ENCODE peak calls at places on chromosomes 11 and 22, in five cellular contexts. Y is NB4, G is cardiac fibroblast, Q is astrocyte of the cerebellum, A is epithelial cell of proximal tubule. T is an unnamed sample.

GRCh38 chr22:38348751-38349496 is 31.7 kb upstream of the CSNK1E start:
- DNase-seq in Y (no peak), G (no peak), Q (no peak), A (no peak), T (peak)

GRCh38 chr11:126917531-126918204 is 82.9 kb downstream of the KIRREL3 start:
- DNase-seq in Y (no peak), G (peak), Q (peak), A (peak), T (no peak)

GRCh38 chr11:441043-441417 is 781 bp downstream of the ANO9 start:
- DNase-seq in Y (no peak), G (no peak), Q (no peak), A (no peak), T (peak)

GRCh38 chr11:66073669-66074068 is 3.6 kb downstream of the PACS1 start:
- DNase-seq in Y (no peak), G (no peak), Q (no peak), A (no peak), T (no peak)

GRCh38 chr22:37427128-37427710 is at the start of gene ELFN2:
- DNase-seq in Y (no peak), G (peak), Q (no peak), A (no peak), T (no peak)

GRCh38 chr22:24055283-24055682 is 44.2 kb downstream of the CABIN1 start:
- DNase-seq in Y (no peak), G (no peak), Q (no peak), A (no peak), T (no peak)

GRCh38 chr22:26463688-26464087 is 19.9 kb downstream of the HPS4 start:
- DNase-seq in Y (no peak), G (no peak), Q (no peak), A (no peak), T (no peak)

GRCh38 chr11:26761382-26761781 is 39.5 kb upstream of the SLC5A12 start:
- DNase-seq in Y (no peak), G (peak), Q (no peak), A (no peak), T (no peak)

GRCh38 chr11:95108159-95108611 is 18.5 kb downstream of the ENDOD1 start:
- DNase-seq in Y (no peak), G (peak), Q (no peak), A (no peak), T (no peak)

GRCh38 chr22:38176170-38176741 is 5.4 kb downstream of the PLA2G6 start:
- DNase-seq in Y (no peak), G (peak), Q (peak), A (no peak), T (no peak)

GRCh38 chr11:2399488-2400068 is 972 bp upstream of the TSSC4 start:
- DNase-seq in Y (no peak), G (peak), Q (no peak), A (no peak), T (no peak)

GRCh38 chr22:47047321-47048122 is 285.1 kb downstream of the TBC1D22A start:
- DNase-seq in Y (no peak), G (no peak), Q (no peak), A (no peak), T (peak)

GRCh38 chr22:49966041-49966715 is 5.6 kb downstream of the PIM3 start:
- DNase-seq in Y (no peak), G (no peak), Q (no peak), A (no peak), T (peak)

GRCh38 chr22:20494978-20495860 is at the start of gene KLHL22:
- DNase-seq in Y (peak), G (no peak), Q (no peak), A (no peak), T (no peak)

GRCh38 chr11:61352038-61352437 is 9.6 kb downstream of the CYB561A3 start:
- DNase-seq in Y (no peak), G (no peak), Q (no peak), A (no peak), T (no peak)

GRCh38 chr11:98090861-98091575 is 929.7 kb upstream of the CNTN5 start:
- DNase-seq in Y (no peak), G (peak), Q (no peak), A (no peak), T (no peak)

GRCh38 chr22:27331526-27332281 is 469.9 kb downstream of the MN1 start:
- DNase-seq in Y (peak), G (peak), Q (no peak), A (no peak), T (no peak)

GRCh38 chr22:48646216-48646925 is 1181.3 kb downstream of the BRD1 start:
- DNase-seq in Y (no peak), G (no peak), Q (no peak), A (no peak), T (no peak)

GRCh38 chr11:78350101-78350645 is 67.4 kb downstream of the GAB2 start:
- DNase-seq in Y (peak), G (peak), Q (no peak), A (no peak), T (no peak)

GRCh38 chr11:118401880-118402590 is 629 bp downstream of the ATP5MG start:
- DNase-seq in Y (peak), G (peak), Q (peak), A (peak), T (no peak)

GRCh38 chr11:118397448-118397847 is 4.0 kb upstream of the ATP5MG start:
- DNase-seq in Y (no peak), G (no peak), Q (no peak), A (no peak), T (no peak)

GRCh38 chr11:118396097-118396501 is 5.3 kb upstream of the ATP5MG start:
- DNase-seq in Y (no peak), G (no peak), Q (no peak), A (no peak), T (no peak)

GRCh38 chr11:118398797-118399564 is 2.4 kb upstream of the ATP5MG start:
- DNase-seq in Y (no peak), G (peak), Q (no peak), A (no peak), T (no peak)

DNA sequence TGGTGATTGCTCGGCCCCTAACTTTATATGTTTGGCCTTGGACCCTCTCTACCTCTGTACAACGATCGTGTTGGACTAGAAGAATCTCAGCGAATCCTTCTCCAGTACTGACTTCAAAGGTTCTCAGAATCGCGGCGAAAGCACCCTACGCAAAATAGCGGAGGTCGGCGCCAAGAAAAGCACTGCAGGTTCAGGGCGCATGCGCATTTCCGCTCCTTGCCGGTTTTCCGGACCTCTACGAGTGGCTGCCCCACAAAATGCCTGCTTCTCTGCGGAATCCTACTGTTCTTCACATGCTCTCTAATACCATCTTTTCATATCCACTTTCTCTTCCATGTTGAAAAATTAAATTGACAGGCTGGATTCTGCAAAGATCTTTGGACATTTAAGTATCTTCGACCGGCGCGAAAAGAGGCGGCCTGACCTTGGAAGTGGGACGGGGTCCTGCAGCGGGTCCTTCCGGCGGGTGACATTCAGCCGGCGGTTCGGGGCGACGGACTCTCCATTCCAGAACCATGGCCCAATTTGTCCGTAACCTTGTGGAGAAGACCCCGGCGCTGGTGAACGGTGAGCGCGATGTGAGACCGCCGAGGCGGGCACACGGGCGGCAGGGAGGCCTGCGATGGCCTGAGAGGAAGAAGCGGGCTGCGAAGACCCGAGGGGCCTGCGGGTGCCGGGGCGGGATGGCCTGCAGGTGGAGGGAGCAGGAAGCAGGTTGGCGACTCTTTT is at the start of gene ATP5MG:
- DNase-seq in Y (peak), G (peak), Q (peak), A (peak), T (no peak)
- TF ChIP-seq CTCF in Y (no peak), G (peak), Q (peak), A (no peak), T (peak)

GRCh38 chr11:80107415-80107814 is 666.6 kb upstream of the TENM4 start:
- DNase-seq in Y (no peak), G (no peak), Q (no peak), A (no peak), T (no peak)
- TF ChIP-seq CTCF in Y (no peak), G (no peak), Q (no peak), A (peak), T (peak)

DNA sequence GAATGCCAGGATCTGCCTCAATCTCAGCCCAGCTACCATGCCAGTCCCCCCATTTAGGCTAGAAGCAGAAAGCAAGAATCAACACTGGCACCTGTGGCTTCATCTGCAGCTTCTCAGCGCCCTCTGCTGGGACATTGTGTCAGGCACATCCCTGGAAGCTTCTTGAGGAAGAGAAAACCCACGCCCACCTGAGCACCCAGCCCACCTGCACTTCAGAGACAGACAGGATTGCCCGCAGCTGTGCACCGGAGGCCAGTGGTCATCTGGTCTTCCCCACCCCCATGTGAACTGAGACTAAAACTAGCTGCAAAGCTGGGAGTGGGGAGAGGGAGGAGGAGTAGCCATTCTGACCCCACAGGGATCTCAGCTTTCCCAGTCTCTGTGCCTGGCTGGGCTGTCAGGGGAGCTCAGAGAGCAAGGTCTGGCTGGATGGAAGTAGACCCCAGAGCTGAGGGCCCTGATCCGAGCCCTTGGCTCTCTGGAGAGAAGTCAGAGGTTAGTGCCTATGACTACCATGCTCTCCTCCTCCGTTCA is 66.8 kb downstream of the FEZ1 start:
- DNase-seq in Y (peak), G (peak), Q (peak), A (no peak), T (no peak)
- TF ChIP-seq CTCF in Y (peak), G (peak), Q (peak), A (peak), T (peak)

DNA sequence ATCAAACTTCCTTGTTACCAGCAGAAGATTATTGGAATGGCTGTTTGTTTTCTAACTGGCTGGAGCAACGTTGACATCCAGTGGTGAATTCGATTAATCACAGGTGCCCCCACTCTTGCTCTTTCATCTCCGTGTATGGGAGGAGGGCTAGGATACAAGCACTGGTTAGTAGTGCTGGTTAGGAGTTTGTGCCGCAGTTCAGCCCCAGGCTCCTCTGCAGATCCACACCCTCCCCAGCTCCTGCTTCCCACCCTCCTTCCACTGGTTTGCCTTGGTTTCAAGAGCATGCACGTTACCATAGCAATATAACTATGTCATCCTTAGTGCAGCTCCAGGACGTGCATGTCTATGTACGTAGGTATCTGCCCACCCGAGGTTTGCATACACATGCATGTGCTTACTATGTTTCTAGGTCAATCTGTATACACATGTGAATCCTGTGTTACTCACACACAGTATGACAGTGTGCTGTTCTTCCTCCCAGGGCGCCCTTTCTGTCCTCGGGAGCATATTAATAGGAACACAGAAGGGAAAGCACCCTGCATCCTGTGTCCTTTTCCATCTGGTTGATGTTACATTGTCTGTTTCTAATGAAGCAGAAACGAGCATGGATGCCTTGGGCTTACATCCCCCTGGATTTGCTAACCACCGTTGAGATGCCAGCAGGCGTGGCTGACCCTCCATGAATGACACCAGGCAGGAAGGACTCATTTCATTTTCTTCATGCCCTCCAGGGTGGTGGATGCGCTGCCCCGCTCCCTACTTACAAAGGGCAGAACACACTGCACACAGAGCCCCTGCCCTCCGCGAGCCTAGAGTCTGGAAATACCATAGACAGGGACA is 539.2 kb downstream of the OPCML start:
- DNase-seq in Y (no peak), G (no peak), Q (peak), A (no peak), T (no peak)
- TF ChIP-seq CTCF in Y (no peak), G (no peak), Q (peak), A (no peak), T (peak)

DNA sequence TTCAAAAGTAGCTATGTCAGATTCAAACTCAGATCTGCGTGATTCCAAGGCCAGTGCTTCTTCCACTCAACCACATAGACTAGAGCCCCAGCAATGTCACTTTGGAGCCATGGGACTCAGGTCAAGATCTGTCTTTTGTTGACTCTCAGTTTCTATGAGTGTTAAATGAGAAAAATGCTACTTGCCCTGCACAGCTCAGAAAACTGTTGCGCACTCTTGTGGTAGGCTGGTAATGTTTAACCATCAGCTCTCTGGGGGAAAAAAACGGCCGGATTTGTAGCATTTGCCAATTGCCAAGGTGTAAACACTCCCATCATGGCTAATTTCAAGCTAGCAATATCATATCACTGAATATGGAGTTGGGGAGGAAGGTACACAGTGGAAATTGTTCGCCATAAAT is 328.1 kb upstream of the SYN3 start:
- DNase-seq in Y (no peak), G (no peak), Q (no peak), A (no peak), T (no peak)
- TF ChIP-seq CTCF in Y (no peak), G (no peak), Q (no peak), A (no peak), T (no peak)

GRCh38 chr11:70378506-70379134 is 19.7 kb upstream of the CTTN start:
- DNase-seq in Y (peak), G (no peak), Q (no peak), A (no peak), T (peak)
- TF ChIP-seq CTCF in Y (no peak), G (no peak), Q (peak), A (peak), T (peak)

GRCh38 chr11:68610452-68611116 is 73.8 kb upstream of the GAL start:
- DNase-seq in Y (peak), G (peak), Q (no peak), A (no peak), T (no peak)
- TF ChIP-seq CTCF in Y (peak), G (peak), Q (peak), A (peak), T (peak)

GRCh38 chr11:67629386-67630229 is at the start of gene NUDT8:
- DNase-seq in Y (peak), G (peak), Q (peak), A (no peak), T (peak)

GRCh38 chr11:67631427-67631826 is 1.7 kb upstream of the NUDT8 start:
- DNase-seq in Y (no peak), G (no peak), Q (no peak), A (no peak), T (peak)

GRCh38 chr11:67630230-67630942 is 649 bp upstream of the NUDT8 start:
- DNase-seq in Y (peak), G (peak), Q (peak), A (no peak), T (peak)

GRCh38 chr11:67631853-67632174 is 2.1 kb upstream of the NUDT8 start:
- DNase-seq in Y (no peak), G (no peak), Q (no peak), A (no peak), T (no peak)

DNA sequence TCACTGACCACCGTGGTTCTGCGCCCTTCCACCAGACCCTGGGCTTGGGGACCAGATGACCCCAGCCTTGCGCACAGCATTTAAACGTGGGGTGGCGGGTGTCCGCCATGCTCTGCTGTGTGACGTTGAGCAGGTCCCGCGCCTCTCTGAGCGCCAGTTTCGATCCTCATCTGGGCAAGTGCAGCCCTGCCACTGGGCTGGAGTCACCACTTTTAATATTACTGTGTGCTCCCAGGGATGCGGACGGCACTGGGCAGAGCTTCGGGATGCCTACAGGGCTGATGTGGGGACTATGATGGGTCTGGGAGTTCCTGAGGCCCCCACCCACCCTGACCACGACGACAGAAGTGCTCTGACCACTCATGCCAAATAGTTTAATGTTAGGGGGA is 1.2 kb upstream of the NUDT8 start:
- DNase-seq in Y (no peak), G (no peak), Q (no peak), A (no peak), T (peak)
- TF ChIP-seq CTCF in Y (no peak), G (no peak), Q (no peak), A (no peak), T (peak)

GRCh38 chr11:99814021-99814420 is 793.3 kb downstream of the CNTN5 start:
- DNase-seq in Y (no peak), G (no peak), Q (no peak), A (no peak), T (no peak)

GRCh38 chr11:99818991-99819390 is 798.2 kb downstream of the CNTN5 start:
- DNase-seq in Y (no peak), G (no peak), Q (no peak), A (no peak), T (no peak)

DNA sequence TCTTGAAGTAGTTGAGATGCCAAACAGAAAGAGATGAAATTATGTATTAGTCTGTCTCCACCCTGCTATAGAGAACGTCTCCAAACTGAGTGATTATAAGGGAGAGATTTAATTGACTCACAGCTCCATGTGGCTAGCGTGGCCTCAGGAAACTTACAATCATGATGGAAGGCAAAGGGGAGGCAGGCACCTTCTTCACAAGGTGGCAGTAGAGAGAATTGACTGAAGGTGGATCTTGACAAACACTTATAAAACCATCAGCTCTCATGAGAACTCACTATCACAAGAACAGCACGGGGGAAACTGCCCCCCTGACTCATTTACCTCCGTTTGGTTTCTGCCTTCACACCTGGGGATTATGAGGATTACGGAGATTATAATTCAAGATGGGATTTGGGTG is 794.0 kb downstream of the CNTN5 start:
- DNase-seq in Y (no peak), G (no peak), Q (no peak), A (no peak), T (no peak)
- TF ChIP-seq CTCF in Y (no peak), G (no peak), Q (no peak), A (peak), T (no peak)

T was measured in chondrocyte.